ENCODE peak calls at places on chromosomes 12 and 14, in nine cellular contexts. N is neural crest cell, F is islet precursor cell, C is foreskin keratinocyte, V is AG20443, K is astrocyte of the cerebellum, I is tibial artery, J is RCC 7860, Q is HTR-8/SVneo. P is an unnamed sample.

GRCh38 chr14:104383088-104383805 is 196.3 kb upstream of the C14orf180 start:
- DNase-seq in K (no peak), N (no peak), Q (no peak), F (no peak), V (no peak), I (peak), J (no peak), C (no peak), P (no peak)

GRCh38 chr12:95198914-95199313 is 18.4 kb downstream of the FGD6 start:
- DNase-seq in F (no peak), Q (no peak), N (no peak), I (no peak), V (no peak), K (no peak), J (no peak), C (peak), P (peak)

GRCh38 chr12:54431911-54432814 is 13.1 kb upstream of the ITGA5 start:
- DNase-seq in J (peak), N (no peak), I (peak), F (peak), K (no peak), V (peak), Q (no peak), C (peak), P (peak)

GRCh38 chr12:45409966-45410365 is 194.1 kb downstream of the ANO6 start:
- DNase-seq in Q (no peak), C (peak), V (peak), F (no peak), J (no peak), N (no peak), K (peak), I (no peak), P (peak)

GRCh38 chr12:116048886-116049285 is 228.6 kb downstream of the MED13L start:
- DNase-seq in F (no peak), C (no peak), J (no peak), N (no peak), I (no peak), K (no peak), Q (no peak), V (no peak), P (no peak)

GRCh38 chr14:80275208-80275850 is 64.0 kb upstream of the DIO2 start:
- DNase-seq in F (no peak), C (peak), Q (peak), J (no peak), N (no peak), I (no peak), V (peak), K (peak), P (peak)

GRCh38 chr12:121799842-121800693 is 3.7 kb upstream of the SETD1B start:
- DNase-seq in V (peak), I (peak), Q (peak), K (no peak), J (peak), F (peak), N (peak), C (peak), P (peak)

GRCh38 chr12:80690513-80690912 is 16.9 kb upstream of the MYF6 start:
- DNase-seq in K (no peak), N (no peak), V (no peak), I (no peak), Q (no peak), J (no peak), F (no peak), C (no peak), P (no peak)

GRCh38 chr14:91573894-91574837 is 64.1 kb upstream of the PPP4R3A start:
- DNase-seq in C (no peak), K (peak), N (peak), I (peak), J (peak), Q (peak), F (peak), V (peak), P (peak)

GRCh38 chr14:25848601-25849000 is 749.2 kb downstream of the NOVA1 start:
- DNase-seq in J (no peak), K (no peak), N (no peak), C (no peak), F (no peak), Q (no peak), I (no peak), V (no peak), P (no peak)

GRCh38 chr12:106767954-106768501 is 6.5 kb upstream of the RIC8B start:
- DNase-seq in N (peak), J (peak), K (peak), V (no peak), I (no peak), F (peak), Q (peak), C (no peak), P (no peak)

GRCh38 chr14:84234281-84234680 is 1295.7 kb upstream of the FLRT2 start:
- DNase-seq in Q (no peak), K (no peak), N (no peak), J (no peak), F (no peak), I (no peak), V (no peak), C (peak), P (no peak)

GRCh38 chr12:110581951-110582285 is 1.2 kb downstream of the PPTC7 start:
- DNase-seq in I (no peak), J (no peak), K (no peak), N (no peak), C (peak), Q (no peak), F (peak), V (no peak), P (peak)

GRCh38 chr14:64549805-64550538 is at the start of gene PPP1R36:
- DNase-seq in N (no peak), V (peak), C (no peak), F (peak), K (no peak), Q (no peak), J (no peak), I (no peak), P (no peak)

GRCh38 chr12:18135509-18135908 is 45.5 kb upstream of the RERGL start:
- DNase-seq in F (no peak), J (no peak), Q (no peak), N (no peak), K (peak), C (no peak), I (no peak), V (peak), P (no peak)

GRCh38 chr12:126040307-126040706 is 975.1 kb downstream of the AACS start:
- DNase-seq in I (no peak), V (no peak), C (no peak), Q (no peak), N (no peak), J (no peak), K (no peak), F (no peak), P (no peak)

GRCh38 chr12:15787801-15788200 is 1.4 kb downstream of the EPS8 start:
- DNase-seq in Q (no peak), K (no peak), J (no peak), V (no peak), F (no peak), I (no peak), C (no peak), N (no peak), P (peak)

GRCh38 chr12:45890276-45890675 is 100.1 kb downstream of the SCAF11 start:
- DNase-seq in Q (no peak), N (no peak), C (no peak), V (no peak), J (no peak), K (no peak), F (no peak), I (no peak), P (no peak)

GRCh38 chr14:78310263-78310662 is 140.1 kb downstream of the NRXN3 start:
- DNase-seq in C (no peak), J (no peak), K (no peak), N (no peak), V (no peak), Q (no peak), F (peak), I (no peak), P (no peak)

GRCh38 chr12:46366771-46367170 is 5.8 kb downstream of the SLC38A2 start:
- DNase-seq in F (no peak), J (no peak), V (no peak), C (no peak), N (no peak), K (no peak), Q (no peak), I (no peak), P (no peak)

GRCh38 chr12:51721281-51721940 is 127.1 kb downstream of the FIGNL2 start:
- DNase-seq in C (no peak), Q (no peak), N (no peak), J (no peak), F (peak), V (no peak), I (no peak), K (no peak), P (no peak)